ENCODE peak calls at places on chromosome 1, in six cellular contexts. L is A549, K is GM12878, V is NB4, T is endothelial cell of umbilical vein, I is HepG2. U is an unnamed sample.

GRCh38 chr1:183149273-183149672 is 36.8 kb upstream of the LAMC2 start:
- DNase-seq in L (no peak), T (no peak), I (no peak), K (no peak), V (no peak), U (no peak)

GRCh38 chr1:169906938-169907337 is 13.2 kb upstream of the SCYL3 start:
- DNase-seq in V (no peak), L (no peak), K (no peak), T (no peak), I (no peak), U (no peak)

GRCh38 chr1:9400425-9401079 is 107.9 kb downstream of the SPSB1 start:
- DNase-seq in V (peak), I (peak), T (peak), L (peak), K (no peak), U (no peak)

GRCh38 chr1:101338714-101339430 is 102.1 kb downstream of the S1PR1 start:
- DNase-seq in T (no peak), L (no peak), V (no peak), I (no peak), K (no peak), U (no peak)

GRCh38 chr1:29209173-29209572 is 21.6 kb downstream of the MECR start:
- DNase-seq in I (no peak), K (no peak), V (no peak), L (no peak), T (no peak), U (no peak)

GRCh38 chr1:154221815-154222081 is 993 bp downstream of the UBAP2L start:
- DNase-seq in I (peak), L (peak), K (no peak), V (peak), T (peak), U (no peak)

GRCh38 chr1:247322849-247323586 is 8.6 kb downstream of the ZNF496 start:
- DNase-seq in L (no peak), T (no peak), K (no peak), I (no peak), V (no peak), U (no peak)

GRCh38 chr1:52904590-52905375 is 16.8 kb downstream of the ECHDC2 start:
- DNase-seq in V (peak), I (no peak), K (no peak), L (peak), T (no peak), U (peak)

GRCh38 chr1:228781161-228781771 is 46.0 kb downstream of the RHOU start:
- DNase-seq in K (no peak), T (no peak), V (peak), L (no peak), I (no peak), U (no peak)

GRCh38 chr1:116151739-116152576 is 40.8 kb downstream of the MAB21L3 start:
- DNase-seq in K (peak), T (peak), V (peak), I (no peak), L (peak), U (peak)

GRCh38 chr1:5753431-5754078 is 238.7 kb downstream of the NPHP4 start:
- DNase-seq in L (no peak), K (no peak), T (no peak), I (no peak), V (no peak), U (no peak)

GRCh38 chr1:83102630-83103071 is 896.3 kb downstream of the TTLL7 start:
- DNase-seq in L (no peak), V (no peak), T (no peak), I (no peak), K (no peak), U (no peak)

GRCh38 chr1:223035724-223036478 is 107.1 kb downstream of the TLR5 start:
- DNase-seq in T (no peak), L (no peak), I (no peak), K (no peak), V (peak), U (no peak)

GRCh38 chr1:180094705-180095280 is 59.9 kb upstream of the QSOX1 start:
- DNase-seq in I (no peak), L (no peak), V (no peak), K (no peak), T (no peak), U (no peak)

GRCh38 chr1:206032356-206033140 is 8.9 kb upstream of the CTSE start:
- DNase-seq in V (no peak), L (no peak), I (no peak), K (no peak), T (peak), U (no peak)

GRCh38 chr1:82483146-82483545 is 682.4 kb downstream of the ADGRL2 start:
- DNase-seq in I (no peak), V (no peak), L (no peak), K (no peak), T (no peak), U (no peak)

GRCh38 chr1:170853867-170854266 is 81.5 kb upstream of the MROH9 start:
- DNase-seq in V (no peak), I (no peak), T (no peak), K (no peak), L (no peak), U (no peak)

GRCh38 chr1:85839459-85839858 is 131.2 kb upstream of the ZNHIT6 start:
- DNase-seq in I (no peak), T (no peak), V (no peak), K (no peak), L (no peak), U (no peak)

GRCh38 chr1:100162881-100163280 is 15.2 kb downstream of the LRRC39 start:
- DNase-seq in K (no peak), I (no peak), T (no peak), L (no peak), V (no peak), U (no peak)

GRCh38 chr1:99820546-99820945 is 29.6 kb upstream of the AGL start:
- DNase-seq in V (peak), L (no peak), K (no peak), T (no peak), I (no peak), U (no peak)

GRCh38 chr1:42263019-42263418 is 72.0 kb downstream of the FOXJ3 start:
- DNase-seq in T (no peak), V (no peak), K (no peak), I (no peak), L (no peak), U (no peak)

GRCh38 chr1:42258218-42258617 is 76.8 kb downstream of the FOXJ3 start:
- DNase-seq in I (no peak), L (no peak), T (no peak), V (no peak), K (peak), U (no peak)

GRCh38 chr1:42259739-42260064 is 75.3 kb downstream of the FOXJ3 start:
- DNase-seq in V (no peak), L (no peak), K (no peak), I (no peak), T (peak), U (no peak)

GRCh38 chr1:42260376-42261078 is 74.5 kb downstream of the FOXJ3 start:
- DNase-seq in I (no peak), V (no peak), K (peak), T (no peak), L (no peak), U (no peak)

DNA sequence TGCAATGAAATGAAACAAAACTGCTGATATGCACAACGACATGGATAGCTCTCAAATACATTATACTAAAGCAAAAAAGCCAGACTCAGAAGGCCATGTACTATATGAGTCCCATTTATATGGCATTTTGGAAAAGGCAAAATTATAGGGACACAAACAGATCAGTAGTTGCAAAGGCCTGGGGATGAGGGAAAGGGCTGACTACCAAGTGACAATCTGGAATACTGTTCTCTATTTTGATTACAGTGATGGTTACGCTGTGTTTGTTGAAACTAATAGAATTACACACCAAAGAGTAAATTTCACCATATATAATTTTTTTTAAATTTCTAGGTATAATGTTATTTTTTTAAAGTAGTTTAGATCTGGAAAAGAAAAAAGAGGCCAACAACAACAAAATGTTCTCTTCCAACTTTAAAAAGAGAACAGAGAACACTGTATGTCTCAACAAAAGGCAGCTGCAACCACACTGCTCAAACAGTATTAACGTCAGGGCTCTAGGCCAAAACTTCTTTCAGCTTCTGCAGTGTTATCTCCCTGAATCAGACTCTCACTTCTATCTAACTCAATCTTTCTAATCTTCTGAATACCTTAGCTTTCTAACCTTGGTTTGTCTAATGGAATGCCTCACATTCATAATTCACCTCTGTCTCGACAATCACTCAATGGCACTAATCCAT is 75.8 kb downstream of the FOXJ3 start:
- DNase-seq in V (no peak), K (peak), L (no peak), T (no peak), I (no peak), U (peak)
- TF ChIP-seq MYC in V (no peak), K (no peak), L (no peak), T (no peak), I (no peak), U (no peak)

DNA sequence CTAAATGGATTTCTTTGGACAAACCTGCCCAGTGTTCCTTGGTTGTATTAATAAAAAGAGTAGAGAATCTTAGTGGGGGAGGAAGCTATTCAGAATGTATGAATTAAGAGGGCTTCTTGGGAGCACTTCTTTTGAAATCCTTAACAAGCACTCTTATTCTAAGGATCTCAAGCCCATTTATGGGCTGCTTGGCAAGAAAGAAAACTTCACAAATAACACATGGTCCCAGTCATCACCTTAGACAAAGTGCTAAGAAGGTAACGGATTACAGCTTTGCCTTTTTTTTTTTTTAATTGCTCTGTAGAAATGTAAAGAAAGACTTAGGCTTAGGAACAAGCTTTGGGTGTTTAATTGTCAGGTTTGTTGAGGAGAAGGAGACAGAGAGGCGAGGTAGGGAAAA is 76.6 kb upstream of the IPO9 start:
- DNase-seq in K (no peak), L (no peak), T (no peak), I (no peak), V (no peak), U (no peak)
- TF ChIP-seq MYC in K (no peak), L (no peak), T (no peak), I (no peak), V (no peak), U (no peak)

GRCh38 chr1:242524571-242525359 is at the start of gene PLD5:
- DNase-seq in K (no peak), L (peak), I (no peak), T (no peak), V (no peak), U (peak)
- TF ChIP-seq MYC in K (no peak), L (no peak), I (no peak), T (no peak), V (no peak), U (no peak)

GRCh38 chr1:213982814-213983588 is 4.8 kb upstream of the PROX1 start:
- DNase-seq in T (peak), V (no peak), I (no peak), K (no peak), L (no peak), U (no peak)

GRCh38 chr1:213985181-213986019 is 2.4 kb upstream of the PROX1 start:
- DNase-seq in T (no peak), K (no peak), V (no peak), L (no peak), I (no peak), U (no peak)

GRCh38 chr1:213984387-213985180 is 3.2 kb upstream of the PROX1 start:
- DNase-seq in T (no peak), L (no peak), K (no peak), V (no peak), I (no peak), U (no peak)

GRCh38 chr1:213982515-213982813 is 5.3 kb upstream of the PROX1 start:
- DNase-seq in K (no peak), V (no peak), L (no peak), I (no peak), T (no peak), U (no peak)

DNA sequence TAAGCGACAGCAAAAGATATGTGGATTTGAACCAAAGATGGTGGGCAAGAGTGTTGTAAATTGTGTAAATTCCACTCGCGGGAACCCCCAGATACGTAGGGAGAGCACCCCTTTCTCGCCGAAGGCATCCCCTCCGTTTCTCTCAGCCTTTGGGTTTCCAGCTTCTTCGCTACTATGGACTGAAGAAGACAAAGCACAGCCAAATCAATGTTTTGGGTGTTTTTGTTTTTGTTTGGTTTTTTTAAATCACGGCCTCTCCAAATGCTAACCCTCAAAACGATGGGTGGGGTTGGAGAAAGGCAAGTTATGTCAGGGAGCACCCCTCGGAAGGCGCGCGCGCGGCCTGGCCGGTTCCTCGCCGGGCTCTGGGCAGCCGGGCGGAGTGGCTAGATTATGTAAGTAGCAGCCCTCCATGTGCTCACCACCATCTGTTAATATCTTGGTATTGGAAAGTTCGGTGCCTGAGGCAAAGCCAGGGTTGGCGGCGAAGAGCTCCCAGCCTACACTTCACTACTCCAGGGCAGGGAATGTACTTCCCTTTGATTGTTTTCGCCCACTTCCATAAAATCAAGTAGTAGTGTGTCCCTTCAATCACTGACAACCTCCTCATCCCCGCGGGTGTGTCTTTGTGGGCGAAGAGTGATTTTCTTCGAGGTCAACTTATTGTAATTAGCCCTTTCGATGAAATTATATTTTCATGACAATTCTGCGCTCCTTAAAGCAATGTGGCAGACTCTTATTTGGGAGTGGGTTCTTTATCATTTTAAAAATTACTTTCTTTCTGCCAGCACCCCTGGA is 4.0 kb upstream of the PROX1 start:
- DNase-seq in V (no peak), K (no peak), T (no peak), L (no peak), I (no peak), U (no peak)
- TF ChIP-seq MYC in V (no peak), K (no peak), T (no peak), L (no peak), I (no peak), U (no peak)